ENCODE peak calls at places on chromosomes 5 and 9, in six cellular contexts. H is caudate nucleus; O is effector CD4-positive, alpha-beta T cell; M is substantia nigra; F is NCI-H69; J is dorsolateral prefrontal cortex. L is an unnamed sample.

GRCh38 chr5:171755354-171755821 is 30.2 kb upstream of the SMIM23 start:
- DNase-seq in H (no peak), F (no peak), J (no peak), O (no peak), M (no peak), L (peak)

GRCh38 chr5:40619406-40619805 is 60.3 kb upstream of the PTGER4 start:
- DNase-seq in M (no peak), O (no peak), H (no peak), J (no peak), F (no peak), L (no peak)

GRCh38 chr5:68730220-68731010 is 363.4 kb upstream of the SLC30A5 start:
- DNase-seq in O (no peak), H (peak), M (peak), J (peak), F (peak), L (peak)

GRCh38 chr5:174175869-174176268 is 130.4 kb downstream of the NSG2 start:
- DNase-seq in M (no peak), H (no peak), J (peak), F (no peak), O (no peak), L (no peak)

GRCh38 chr5:2272039-2272438 is 389.3 kb upstream of the IRX4 start:
- DNase-seq in J (no peak), H (no peak), F (no peak), O (no peak), M (no peak), L (no peak)

GRCh38 chr9:15211160-15211993 is 95.6 kb downstream of the TTC39B start:
- DNase-seq in M (peak), O (peak), F (peak), J (peak), H (peak), L (peak)

GRCh38 chr9:100350188-100350587 is 2.6 kb downstream of the TEX10 start:
- DNase-seq in M (no peak), H (no peak), F (peak), O (no peak), J (no peak), L (no peak)

GRCh38 chr9:88197016-88197415 is 58.7 kb upstream of the SPATA31C2 start:
- DNase-seq in M (no peak), F (no peak), H (no peak), J (no peak), O (no peak), L (peak)

GRCh38 chr9:27714388-27714787 is 141.1 kb upstream of the C9orf72 start:
- DNase-seq in J (peak), M (no peak), O (no peak), H (no peak), F (peak), L (no peak)

GRCh38 chr9:109194157-109194556 is 27.1 kb upstream of the FRRS1L start:
- DNase-seq in O (no peak), F (peak), J (no peak), H (no peak), M (no peak), L (peak)

GRCh38 chr5:120806132-120806531 is 342.0 kb downstream of the PRR16 start:
- DNase-seq in O (no peak), M (no peak), H (no peak), F (peak), J (no peak), L (peak)

GRCh38 chr5:18119156-18119785 is 485.0 kb downstream of the TAF11L14 start:
- DNase-seq in J (no peak), M (no peak), H (no peak), O (no peak), F (no peak), L (no peak)

GRCh38 chr5:76583163-76584047 is 39.8 kb downstream of the F2RL2 start:
- DNase-seq in F (no peak), H (no peak), J (no peak), M (no peak), O (no peak), L (peak)

GRCh38 chr9:8799231-8800014 is 999.8 kb upstream of the DMAC1 start:
- DNase-seq in O (no peak), M (no peak), F (peak), H (no peak), J (no peak), L (no peak)

GRCh38 chr5:9381464-9381863 is 164.4 kb downstream of the SEMA5A start:
- DNase-seq in J (no peak), O (no peak), M (no peak), F (no peak), H (no peak), L (no peak)

GRCh38 chr9:76873821-76874220 is 32.1 kb downstream of the PRUNE2 start:
- DNase-seq in O (no peak), H (no peak), J (no peak), F (no peak), M (no peak), L (no peak)

L was measured in fibroblast of lung.